ENCODE peak calls at places on chromosomes 5 and 9, in four cellular contexts. U is GM23338, A is choroid plexus epithelial cell, F is left ventricle myocardium inferior. W is an unnamed sample.
A peak's percentile ranks its signal among the peaks of the same experiment; 100 is the strongest.

GRCh38 chr9:33318225-33318624 is 27.9 kb downstream of the NFX1 start:
- DNase-seq in U (no peak), A (peak; percentile 32), F (no peak), W (no peak)

GRCh38 chr5:93632327-93632726 is 49.3 kb downstream of the NR2F1 start:
- DNase-seq in U (no peak), A (peak; percentile 13), F (no peak), W (no peak)

GRCh38 chr5:142478116-142478515 is 153.3 kb upstream of the SPRY4 start:
- DNase-seq in U (no peak), A (no peak), F (no peak), W (no peak)

GRCh38 chr9:115250646-115251045 is 132.7 kb upstream of the TNC start:
- DNase-seq in U (peak; percentile 48), A (peak; percentile 93), F (no peak), W (peak; percentile 24)

GRCh38 chr5:149030392-149030791 is 32.5 kb downstream of the SH3TC2 start:
- DNase-seq in U (no peak), A (peak; percentile 93), F (no peak), W (no peak)

GRCh38 chr5:178296066-178296465 is 63.5 kb upstream of the PHYKPL start:
- DNase-seq in U (no peak), A (no peak), F (no peak), W (no peak)

GRCh38 chr9:136228107-136228875 is 17.3 kb downstream of the QSOX2 start:
- DNase-seq in U (no peak), A (peak; percentile 58), F (no peak), W (no peak)

GRCh38 chr5:139982157-139982974 is 60.7 kb downstream of the NRG2 start:
- DNase-seq in U (no peak), A (peak; percentile 21), F (peak; percentile 29), W (no peak)

GRCh38 chr5:54455413-54456157 is at the start of gene HSPB3:
- DNase-seq in U (no peak), A (no peak), F (peak; percentile 38), W (peak; percentile 54)

GRCh38 chr5:82561786-82562185 is 283.6 kb upstream of the RPS23 start:
- DNase-seq in U (no peak), A (no peak), F (no peak), W (no peak)

GRCh38 chr9:87427851-87428506 is 69.7 kb upstream of the DAPK1 start:
- DNase-seq in U (no peak), A (no peak), F (no peak), W (no peak)

GRCh38 chr9:6441269-6441668 is 28.3 kb downstream of the UHRF2 start:
- DNase-seq in U (no peak), A (no peak), F (no peak), W (no peak)

GRCh38 chr5:36570268-36570667 is 36.1 kb upstream of the SLC1A3 start:
- DNase-seq in U (no peak), A (peak; percentile 81), F (no peak), W (no peak)

GRCh38 chr5:8769631-8770030 is 776.2 kb downstream of the SEMA5A start:
- DNase-seq in U (no peak), A (no peak), F (no peak), W (no peak)

GRCh38 chr9:77257275-77257674 is 79.9 kb downstream of the VPS13A start:
- DNase-seq in U (no peak), A (no peak), F (no peak), W (no peak)

GRCh38 chr5:169980418-169981053 is at the start of gene INSYN2B:
- DNase-seq in U (peak; percentile 96), A (peak; percentile 94), F (peak; percentile 51), W (peak; percentile 54)

GRCh38 chr9:120556780-120557179 is 23.2 kb downstream of the CDK5RAP2 start:
- DNase-seq in U (no peak), A (no peak), F (no peak), W (no peak)

GRCh38 chr5:68731255-68731654 is 362.6 kb upstream of the SLC30A5 start:
- DNase-seq in U (no peak), A (no peak), F (no peak), W (no peak)

GRCh38 chr9:36897476-36897875 is 136.6 kb downstream of the PAX5 start:
- DNase-seq in U (no peak), A (no peak), F (no peak), W (no peak)

GRCh38 chr9:98854206-98854756 is 46.8 kb downstream of the GALNT12 start:
- DNase-seq in U (no peak), A (no peak), F (no peak), W (no peak)

GRCh38 chr9:94818196-94818541 is 91.7 kb downstream of the AOPEP start:
- DNase-seq in U (no peak), A (no peak), F (no peak), W (no peak)

GRCh38 chr9:86341007-86341491 is 13.2 kb downstream of the TUT7 start:
- DNase-seq in U (no peak), A (peak; percentile 34), F (no peak), W (no peak)

GRCh38 chr9:29319727-29320513 is 1746.6 kb upstream of the C9orf72 start:
- DNase-seq in U (no peak), A (peak; percentile 58), F (no peak), W (no peak)

GRCh38 chr9:5800969-5801738 is 31.8 kb downstream of the ERMP1 start:
- DNase-seq in U (no peak), A (peak; percentile 51), F (no peak), W (no peak)

GRCh38 chr9:78014776-78015175 is 16.8 kb downstream of the GNAQ start:
- DNase-seq in U (no peak), A (peak; percentile 68), F (no peak), W (no peak)

GRCh38 chr5:16135003-16135402 is 44.6 kb downstream of the MARCHF11 start:
- DNase-seq in U (no peak), A (peak; percentile 41), F (no peak), W (no peak)

GRCh38 chr5:130720355-130720754 is 444.7 kb downstream of the HINT1 start:
- DNase-seq in U (peak; percentile 81), A (peak; percentile 81), F (no peak), W (no peak)

DNA sequence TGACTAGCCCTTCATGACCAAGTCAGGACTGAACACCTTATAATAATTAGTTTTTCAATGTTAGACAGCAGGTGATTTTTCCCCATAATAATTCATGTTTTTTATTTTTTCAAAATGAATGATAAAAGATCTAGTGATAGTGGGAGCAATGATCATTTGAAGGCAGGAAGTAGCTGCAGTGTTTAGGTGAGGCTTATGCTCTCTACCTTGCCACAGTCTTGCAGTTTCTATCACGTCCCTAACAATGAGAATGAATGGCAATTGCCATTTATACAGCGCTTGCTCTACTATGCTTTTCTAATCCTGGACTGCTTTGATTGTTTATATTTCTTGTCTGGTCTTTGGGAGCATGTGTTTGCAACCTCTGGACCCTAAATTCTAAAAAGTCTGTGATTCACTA is 367.8 kb upstream of the RIOK2 start:
- DNase-seq in U (no peak), A (no peak), F (no peak), W (no peak)
- TF ChIP-seq CTCF in U (no peak), A (no peak), F (no peak), W (no peak)

GRCh38 chr9:106648799-106649198 is 214.2 kb upstream of the ZNF462 start:
- DNase-seq in U (peak; percentile 43), A (peak; percentile 62), F (no peak), W (no peak)
- TF ChIP-seq CTCF in U (peak; percentile 45), A (peak; percentile 55), F (peak; percentile 43), W (no peak)

GRCh38 chr5:89265511-89266169 is 382.7 kb upstream of the MEF2C start:
- DNase-seq in U (no peak), A (peak; percentile 90), F (no peak), W (no peak)

GRCh38 chr5:89255845-89256463 is 373.0 kb upstream of the MEF2C start:
- DNase-seq in U (peak; percentile 60), A (peak; percentile 88), F (no peak), W (no peak)

GRCh38 chr5:89262030-89262429 is 379.0 kb upstream of the MEF2C start:
- DNase-seq in U (no peak), A (no peak), F (no peak), W (no peak)

GRCh38 chr5:89263846-89264245 is 380.9 kb upstream of the MEF2C start:
- DNase-seq in U (no peak), A (no peak), F (no peak), W (no peak)

GRCh38 chr5:89260254-89260653 is 377.3 kb upstream of the MEF2C start:
- DNase-seq in U (no peak), A (peak; percentile 63), F (no peak), W (no peak)
- TF ChIP-seq CTCF in U (peak; percentile 29), A (peak; percentile 48), F (no peak), W (no peak)

GRCh38 chr5:120055858-120056257 is 408.2 kb upstream of the PRR16 start:
- DNase-seq in U (no peak), A (peak; percentile 85), F (no peak), W (no peak)
- TF ChIP-seq CTCF in U (peak; percentile 14), A (peak; percentile 55), F (peak; percentile 37), W (peak; percentile 19)